ENCODE peak calls at places on chromosome 14, in six cellular contexts. One of them, this sample, is unnamed.

GRCh38 chr14:23307687-23308644 is 1.3 kb downstream of the BCL2L2 start:
- DNase-seq in astrocyte of the spinal cord: no peak
- DNase-seq in activated CD8-positive, alpha-beta memory T cell treated with anti-CD3 and anti-CD28 coated beads, Interleukin-2, amount 10 ng/mL, durations not matched to agents 7 days and 5 days: peak; percentile 38
- DNase-seq in iPS DF 19.7: no peak
- DNase-seq in posterior cingulate gyrus: no peak
- DNase-seq in AG04450: no peak
- DNase-seq in this sample: no peak

GRCh38 chr14:101620039-101620788 is 58.9 kb downstream of the DIO3 start:
- DNase-seq in posterior cingulate gyrus: no peak
- DNase-seq in astrocyte of the spinal cord: no peak
- DNase-seq in iPS DF 19.7: no peak
- DNase-seq in activated CD8-positive, alpha-beta memory T cell treated with anti-CD3 and anti-CD28 coated beads, Interleukin-2, amount 10 ng/mL, durations not matched to agents 7 days and 5 days: no peak
- DNase-seq in AG04450: no peak
- DNase-seq in this sample: no peak

GRCh38 chr14:35669782-35670181 is 135.8 kb downstream of the INSM2 start:
- DNase-seq in posterior cingulate gyrus: no peak
- DNase-seq in AG04450: peak; percentile 26
- DNase-seq in astrocyte of the spinal cord: peak; percentile 59
- DNase-seq in iPS DF 19.7: no peak
- DNase-seq in activated CD8-positive, alpha-beta memory T cell treated with anti-CD3 and anti-CD28 coated beads, Interleukin-2, amount 10 ng/mL, durations not matched to agents 7 days and 5 days: no peak
- DNase-seq in this sample: peak; percentile 83

GRCh38 chr14:49586673-49587460 is 687 bp upstream of the RPS29 start:
- DNase-seq in astrocyte of the spinal cord: peak; percentile 86
- DNase-seq in activated CD8-positive, alpha-beta memory T cell treated with anti-CD3 and anti-CD28 coated beads, Interleukin-2, amount 10 ng/mL, durations not matched to agents 7 days and 5 days: peak; percentile 78
- DNase-seq in posterior cingulate gyrus: no peak
- DNase-seq in iPS DF 19.7: no peak
- DNase-seq in AG04450: no peak
- DNase-seq in this sample: peak; percentile 90

GRCh38 chr14:105864651-105865265 is 338.4 kb downstream of the TMEM121 start:
- DNase-seq in iPS DF 19.7: no peak
- DNase-seq in posterior cingulate gyrus: peak; percentile 7
- DNase-seq in AG04450: no peak
- DNase-seq in activated CD8-positive, alpha-beta memory T cell treated with anti-CD3 and anti-CD28 coated beads, Interleukin-2, amount 10 ng/mL, durations not matched to agents 7 days and 5 days: peak; percentile 36
- DNase-seq in astrocyte of the spinal cord: no peak
- DNase-seq in this sample: no peak

GRCh38 chr14:85054178-85054577 is 475.8 kb upstream of the FLRT2 start:
- DNase-seq in AG04450: no peak
- DNase-seq in activated CD8-positive, alpha-beta memory T cell treated with anti-CD3 and anti-CD28 coated beads, Interleukin-2, amount 10 ng/mL, durations not matched to agents 7 days and 5 days: no peak
- DNase-seq in astrocyte of the spinal cord: no peak
- DNase-seq in posterior cingulate gyrus: no peak
- DNase-seq in iPS DF 19.7: no peak
- DNase-seq in this sample: no peak

GRCh38 chr14:31879661-31880348 is 197.3 kb upstream of the ARHGAP5 start:
- DNase-seq in activated CD8-positive, alpha-beta memory T cell treated with anti-CD3 and anti-CD28 coated beads, Interleukin-2, amount 10 ng/mL, durations not matched to agents 7 days and 5 days: no peak
- DNase-seq in astrocyte of the spinal cord: no peak
- DNase-seq in posterior cingulate gyrus: no peak
- DNase-seq in AG04450: no peak
- DNase-seq in iPS DF 19.7: no peak
- DNase-seq in this sample: no peak

GRCh38 chr14:78535041-78535440 is 364.9 kb downstream of the NRXN3 start:
- DNase-seq in activated CD8-positive, alpha-beta memory T cell treated with anti-CD3 and anti-CD28 coated beads, Interleukin-2, amount 10 ng/mL, durations not matched to agents 7 days and 5 days: no peak
- DNase-seq in iPS DF 19.7: no peak
- DNase-seq in astrocyte of the spinal cord: no peak
- DNase-seq in posterior cingulate gyrus: no peak
- DNase-seq in AG04450: no peak
- DNase-seq in this sample: no peak

GRCh38 chr14:31864937-31865855 is 211.9 kb upstream of the ARHGAP5 start:
- DNase-seq in posterior cingulate gyrus: no peak
- DNase-seq in iPS DF 19.7: no peak
- DNase-seq in activated CD8-positive, alpha-beta memory T cell treated with anti-CD3 and anti-CD28 coated beads, Interleukin-2, amount 10 ng/mL, durations not matched to agents 7 days and 5 days: no peak
- DNase-seq in astrocyte of the spinal cord: no peak
- DNase-seq in AG04450: no peak
- DNase-seq in this sample: no peak

GRCh38 chr14:66315548-66315947 is 170.6 kb upstream of the CCDC196 start:
- DNase-seq in posterior cingulate gyrus: no peak
- DNase-seq in activated CD8-positive, alpha-beta memory T cell treated with anti-CD3 and anti-CD28 coated beads, Interleukin-2, amount 10 ng/mL, durations not matched to agents 7 days and 5 days: no peak
- DNase-seq in iPS DF 19.7: no peak
- DNase-seq in AG04450: no peak
- DNase-seq in astrocyte of the spinal cord: no peak
- DNase-seq in this sample: no peak

GRCh38 chr14:104709387-104710019 is 14.5 kb upstream of the ADSS1 start:
- DNase-seq in iPS DF 19.7: no peak
- DNase-seq in AG04450: no peak
- DNase-seq in activated CD8-positive, alpha-beta memory T cell treated with anti-CD3 and anti-CD28 coated beads, Interleukin-2, amount 10 ng/mL, durations not matched to agents 7 days and 5 days: no peak
- DNase-seq in astrocyte of the spinal cord: no peak
- DNase-seq in posterior cingulate gyrus: no peak
- DNase-seq in this sample: no peak

GRCh38 chr14:64983439-64984310 is 3.0 kb upstream of the FNTB start:
- DNase-seq in astrocyte of the spinal cord: peak; percentile 72
- DNase-seq in posterior cingulate gyrus: no peak
- DNase-seq in AG04450: no peak
- DNase-seq in activated CD8-positive, alpha-beta memory T cell treated with anti-CD3 and anti-CD28 coated beads, Interleukin-2, amount 10 ng/mL, durations not matched to agents 7 days and 5 days: no peak
- DNase-seq in iPS DF 19.7: no peak
- DNase-seq in this sample: peak; percentile 59

GRCh38 chr14:74974364-74975058 is 19.1 kb upstream of the PGF start:
- DNase-seq in posterior cingulate gyrus: no peak
- DNase-seq in astrocyte of the spinal cord: no peak
- DNase-seq in AG04450: no peak
- DNase-seq in iPS DF 19.7: peak; percentile 35
- DNase-seq in activated CD8-positive, alpha-beta memory T cell treated with anti-CD3 and anti-CD28 coated beads, Interleukin-2, amount 10 ng/mL, durations not matched to agents 7 days and 5 days: no peak
- DNase-seq in this sample: no peak

GRCh38 chr14:100620437-100621100 is 33.4 kb upstream of the BEGAIN start:
- DNase-seq in AG04450: no peak
- DNase-seq in iPS DF 19.7: no peak
- DNase-seq in posterior cingulate gyrus: no peak
- DNase-seq in activated CD8-positive, alpha-beta memory T cell treated with anti-CD3 and anti-CD28 coated beads, Interleukin-2, amount 10 ng/mL, durations not matched to agents 7 days and 5 days: no peak
- DNase-seq in astrocyte of the spinal cord: no peak
- DNase-seq in this sample: no peak

GRCh38 chr14:101354726-101355125 is 206.6 kb upstream of the DIO3 start:
- DNase-seq in astrocyte of the spinal cord: no peak
- DNase-seq in activated CD8-positive, alpha-beta memory T cell treated with anti-CD3 and anti-CD28 coated beads, Interleukin-2, amount 10 ng/mL, durations not matched to agents 7 days and 5 days: no peak
- DNase-seq in iPS DF 19.7: no peak
- DNase-seq in AG04450: no peak
- DNase-seq in posterior cingulate gyrus: no peak
- DNase-seq in this sample: no peak

GRCh38 chr14:86604546-86604945 is 1074.6 kb downstream of the FLRT2 start:
- DNase-seq in AG04450: no peak
- DNase-seq in activated CD8-positive, alpha-beta memory T cell treated with anti-CD3 and anti-CD28 coated beads, Interleukin-2, amount 10 ng/mL, durations not matched to agents 7 days and 5 days: no peak
- DNase-seq in posterior cingulate gyrus: no peak
- DNase-seq in iPS DF 19.7: no peak
- DNase-seq in astrocyte of the spinal cord: peak; percentile 1
- DNase-seq in this sample: no peak

GRCh38 chr14:96622926-96623325 is 120.7 kb downstream of the PAPOLA start:
- DNase-seq in AG04450: no peak
- DNase-seq in iPS DF 19.7: no peak
- DNase-seq in posterior cingulate gyrus: no peak
- DNase-seq in astrocyte of the spinal cord: no peak
- DNase-seq in activated CD8-positive, alpha-beta memory T cell treated with anti-CD3 and anti-CD28 coated beads, Interleukin-2, amount 10 ng/mL, durations not matched to agents 7 days and 5 days: no peak
- DNase-seq in this sample: no peak

GRCh38 chr14:28057286-28058011 is 709.1 kb upstream of the FOXG1 start:
- DNase-seq in AG04450: no peak
- DNase-seq in posterior cingulate gyrus: no peak
- DNase-seq in iPS DF 19.7: no peak
- DNase-seq in astrocyte of the spinal cord: peak; percentile 23
- DNase-seq in activated CD8-positive, alpha-beta memory T cell treated with anti-CD3 and anti-CD28 coated beads, Interleukin-2, amount 10 ng/mL, durations not matched to agents 7 days and 5 days: no peak
- DNase-seq in this sample: no peak

GRCh38 chr14:20262642-20263128 is 23.6 kb downstream of the OR11H4 start:
- DNase-seq in posterior cingulate gyrus: no peak
- DNase-seq in activated CD8-positive, alpha-beta memory T cell treated with anti-CD3 and anti-CD28 coated beads, Interleukin-2, amount 10 ng/mL, durations not matched to agents 7 days and 5 days: no peak
- DNase-seq in iPS DF 19.7: peak; percentile 15
- DNase-seq in astrocyte of the spinal cord: no peak
- DNase-seq in AG04450: no peak
- DNase-seq in this sample: peak; percentile 13

GRCh38 chr14:36271939-36272907 is 48.2 kb downstream of the MBIP start:
- DNase-seq in iPS DF 19.7: no peak
- DNase-seq in activated CD8-positive, alpha-beta memory T cell treated with anti-CD3 and anti-CD28 coated beads, Interleukin-2, amount 10 ng/mL, durations not matched to agents 7 days and 5 days: peak; percentile 44
- DNase-seq in posterior cingulate gyrus: peak; percentile 23
- DNase-seq in AG04450: no peak
- DNase-seq in astrocyte of the spinal cord: peak; percentile 7
- DNase-seq in this sample: no peak

GRCh38 chr14:85233756-85234545 is 296.0 kb upstream of the FLRT2 start:
- DNase-seq in iPS DF 19.7: no peak
- DNase-seq in posterior cingulate gyrus: no peak
- DNase-seq in AG04450: no peak
- DNase-seq in activated CD8-positive, alpha-beta memory T cell treated with anti-CD3 and anti-CD28 coated beads, Interleukin-2, amount 10 ng/mL, durations not matched to agents 7 days and 5 days: no peak
- DNase-seq in astrocyte of the spinal cord: peak; percentile 53
- DNase-seq in this sample: peak; percentile 88

GRCh38 chr14:65179918-65180724 is 77.8 kb upstream of the MAX start:
- DNase-seq in activated CD8-positive, alpha-beta memory T cell treated with anti-CD3 and anti-CD28 coated beads, Interleukin-2, amount 10 ng/mL, durations not matched to agents 7 days and 5 days: peak; percentile 59
- DNase-seq in iPS DF 19.7: no peak
- DNase-seq in posterior cingulate gyrus: no peak
- DNase-seq in AG04450: peak; percentile 65
- DNase-seq in astrocyte of the spinal cord: peak; percentile 76
- DNase-seq in this sample: peak; percentile 78

GRCh38 chr14:99946652-99947489 is 118.4 kb upstream of the EVL start:
- DNase-seq in posterior cingulate gyrus: peak; percentile 29
- DNase-seq in AG04450: no peak
- DNase-seq in iPS DF 19.7: no peak
- DNase-seq in astrocyte of the spinal cord: no peak
- DNase-seq in activated CD8-positive, alpha-beta memory T cell treated with anti-CD3 and anti-CD28 coated beads, Interleukin-2, amount 10 ng/mL, durations not matched to agents 7 days and 5 days: peak; percentile 56
- DNase-seq in this sample: peak; percentile 21

GRCh38 chr14:76762617-76763361 is 1.5 kb downstream of the VASH1 start:
- DNase-seq in posterior cingulate gyrus: no peak
- DNase-seq in astrocyte of the spinal cord: no peak
- DNase-seq in AG04450: no peak
- DNase-seq in iPS DF 19.7: no peak
- DNase-seq in activated CD8-positive, alpha-beta memory T cell treated with anti-CD3 and anti-CD28 coated beads, Interleukin-2, amount 10 ng/mL, durations not matched to agents 7 days and 5 days: peak; percentile 37
- DNase-seq in this sample: no peak

GRCh38 chr14:67574806-67575205 is 25.3 kb downstream of the PIGH start:
- DNase-seq in posterior cingulate gyrus: no peak
- DNase-seq in activated CD8-positive, alpha-beta memory T cell treated with anti-CD3 and anti-CD28 coated beads, Interleukin-2, amount 10 ng/mL, durations not matched to agents 7 days and 5 days: no peak
- DNase-seq in iPS DF 19.7: no peak
- DNase-seq in astrocyte of the spinal cord: no peak
- DNase-seq in AG04450: no peak
- DNase-seq in this sample: no peak

GRCh38 chr14:84458881-84459280 is 1071.1 kb upstream of the FLRT2 start:
- DNase-seq in AG04450: no peak
- DNase-seq in posterior cingulate gyrus: no peak
- DNase-seq in astrocyte of the spinal cord: no peak
- DNase-seq in activated CD8-positive, alpha-beta memory T cell treated with anti-CD3 and anti-CD28 coated beads, Interleukin-2, amount 10 ng/mL, durations not matched to agents 7 days and 5 days: no peak
- DNase-seq in iPS DF 19.7: no peak
- DNase-seq in this sample: no peak

GRCh38 chr14:33693237-33693636 is 257.6 kb downstream of the EGLN3 start:
- DNase-seq in activated CD8-positive, alpha-beta memory T cell treated with anti-CD3 and anti-CD28 coated beads, Interleukin-2, amount 10 ng/mL, durations not matched to agents 7 days and 5 days: no peak
- DNase-seq in iPS DF 19.7: no peak
- DNase-seq in posterior cingulate gyrus: no peak
- DNase-seq in astrocyte of the spinal cord: peak; percentile 88
- DNase-seq in AG04450: no peak
- DNase-seq in this sample: peak; percentile 50

GRCh38 chr14:71244341-71244740 is 337.1 kb downstream of the PCNX1 start:
- DNase-seq in activated CD8-positive, alpha-beta memory T cell treated with anti-CD3 and anti-CD28 coated beads, Interleukin-2, amount 10 ng/mL, durations not matched to agents 7 days and 5 days: no peak
- DNase-seq in posterior cingulate gyrus: no peak
- DNase-seq in astrocyte of the spinal cord: no peak
- DNase-seq in iPS DF 19.7: no peak
- DNase-seq in AG04450: no peak
- DNase-seq in this sample: peak; percentile 15

GRCh38 chr14:75044322-75044721 is 6.9 kb downstream of the MLH3 start:
- DNase-seq in AG04450: no peak
- DNase-seq in posterior cingulate gyrus: no peak
- DNase-seq in iPS DF 19.7: no peak
- DNase-seq in activated CD8-positive, alpha-beta memory T cell treated with anti-CD3 and anti-CD28 coated beads, Interleukin-2, amount 10 ng/mL, durations not matched to agents 7 days and 5 days: no peak
- DNase-seq in astrocyte of the spinal cord: peak; percentile 79
- DNase-seq in this sample: no peak

GRCh38 chr14:62673014-62673727 is 372.1 kb downstream of the KCNH5 start:
- DNase-seq in activated CD8-positive, alpha-beta memory T cell treated with anti-CD3 and anti-CD28 coated beads, Interleukin-2, amount 10 ng/mL, durations not matched to agents 7 days and 5 days: no peak
- DNase-seq in iPS DF 19.7: no peak
- DNase-seq in posterior cingulate gyrus: no peak
- DNase-seq in astrocyte of the spinal cord: no peak
- DNase-seq in AG04450: no peak
- DNase-seq in this sample: no peak

GRCh38 chr14:105095236-105095805 is 30.1 kb upstream of the GPR132 start:
- DNase-seq in activated CD8-positive, alpha-beta memory T cell treated with anti-CD3 and anti-CD28 coated beads, Interleukin-2, amount 10 ng/mL, durations not matched to agents 7 days and 5 days: no peak
- DNase-seq in posterior cingulate gyrus: no peak
- DNase-seq in AG04450: no peak
- DNase-seq in astrocyte of the spinal cord: no peak
- DNase-seq in iPS DF 19.7: no peak
- DNase-seq in this sample: no peak